ENCODE peak calls at places on chromosome 19, in six cellular contexts. One of them, this sample, is unnamed.
A peak's percentile ranks its signal among the peaks of the same experiment; 100 is the strongest.

GRCh38 chr19:11138659-11139526 is 16.7 kb downstream of the SPC24 start:
- DNase-seq in HEK293T: no peak
- DNase-seq in IMR-90: peak; percentile 77
- DNase-seq in GM12878: no peak
- DNase-seq in A549: peak; percentile 87
- DNase-seq in K562: peak; percentile 73
- DNase-seq in this sample: peak; percentile 54

GRCh38 chr19:50979758-50980157 is 4.0 kb downstream of the KLK7 start:
- DNase-seq in HEK293T: no peak
- DNase-seq in IMR-90: no peak
- DNase-seq in GM12878: no peak
- DNase-seq in A549: no peak
- DNase-seq in K562: no peak
- DNase-seq in this sample: no peak

GRCh38 chr19:7153008-7153407 is 83.5 kb downstream of the ZNF557 start:
- DNase-seq in HEK293T: no peak
- DNase-seq in IMR-90: no peak
- DNase-seq in GM12878: no peak
- DNase-seq in A549: no peak
- DNase-seq in K562: no peak
- DNase-seq in this sample: no peak

GRCh38 chr19:12726988-12727316 is 3.2 kb upstream of the TNPO2 start:
- DNase-seq in HEK293T: no peak
- DNase-seq in IMR-90: no peak
- DNase-seq in GM12878: no peak
- DNase-seq in A549: no peak
- DNase-seq in K562: peak; percentile 17
- DNase-seq in this sample: no peak

GRCh38 chr19:51194527-51195315 is 30.2 kb upstream of the CD33 start:
- DNase-seq in HEK293T: no peak
- DNase-seq in IMR-90: no peak
- DNase-seq in GM12878: peak; percentile 30
- DNase-seq in A549: no peak
- DNase-seq in K562: peak; percentile 45
- DNase-seq in this sample: no peak

GRCh38 chr19:40519352-40520322 is 52.8 kb downstream of the SPTBN4 start:
- DNase-seq in HEK293T: peak; percentile 52
- DNase-seq in IMR-90: peak; percentile 40
- DNase-seq in GM12878: no peak
- DNase-seq in A549: peak; percentile 90
- DNase-seq in K562: no peak
- DNase-seq in this sample: no peak

GRCh38 chr19:40165362-40165937 is 25.8 kb upstream of the MAP3K10 start:
- DNase-seq in HEK293T: peak; percentile 66
- DNase-seq in IMR-90: no peak
- DNase-seq in GM12878: no peak
- DNase-seq in A549: peak; percentile 77
- DNase-seq in K562: peak; percentile 71
- DNase-seq in this sample: peak; percentile 44

GRCh38 chr19:12782424-12783225 is 7.3 kb upstream of the HOOK2 start:
- DNase-seq in HEK293T: no peak
- DNase-seq in IMR-90: peak; percentile 85
- DNase-seq in GM12878: no peak
- DNase-seq in A549: peak; percentile 81
- DNase-seq in K562: peak; percentile 89
- DNase-seq in this sample: no peak

GRCh38 chr19:40241125-40241808 is 14.8 kb upstream of the CCNP start:
- DNase-seq in HEK293T: no peak
- DNase-seq in IMR-90: no peak
- DNase-seq in GM12878: no peak
- DNase-seq in A549: no peak
- DNase-seq in K562: no peak
- DNase-seq in this sample: no peak

GRCh38 chr19:42074513-42075363 is 1.2 kb upstream of the ZNF574 start:
- DNase-seq in HEK293T: peak; percentile 32
- DNase-seq in IMR-90: no peak
- DNase-seq in GM12878: no peak
- DNase-seq in A549: peak; percentile 68
- DNase-seq in K562: peak; percentile 75
- DNase-seq in this sample: no peak

GRCh38 chr19:17686027-17686511 is 2.1 kb downstream of the UNC13A start:
- DNase-seq in HEK293T: no peak
- DNase-seq in IMR-90: no peak
- DNase-seq in GM12878: no peak
- DNase-seq in A549: peak; percentile 84
- DNase-seq in K562: peak; percentile 46
- DNase-seq in this sample: no peak

GRCh38 chr19:53530622-53531021 is 7.3 kb upstream of the ZNF331 start:
- DNase-seq in HEK293T: no peak
- DNase-seq in IMR-90: no peak
- DNase-seq in GM12878: no peak
- DNase-seq in A549: no peak
- DNase-seq in K562: no peak
- DNase-seq in this sample: no peak

GRCh38 chr19:49638360-49638759 is 1.6 kb downstream of the RRAS start:
- DNase-seq in HEK293T: no peak
- DNase-seq in IMR-90: no peak
- DNase-seq in GM12878: no peak
- DNase-seq in A549: peak; percentile 49
- DNase-seq in K562: peak; percentile 29
- DNase-seq in this sample: no peak

GRCh38 chr19:41821003-41821735 is 23.3 kb downstream of the LYPD4 start:
- DNase-seq in HEK293T: peak; percentile 78
- DNase-seq in IMR-90: peak; percentile 15
- DNase-seq in GM12878: peak; percentile 12
- DNase-seq in A549: peak; percentile 82
- DNase-seq in K562: peak; percentile 69
- DNase-seq in this sample: peak; percentile 41

GRCh38 chr19:37790244-37790925 is 11.0 kb upstream of the ZNF573 start:
- DNase-seq in HEK293T: no peak
- DNase-seq in IMR-90: no peak
- DNase-seq in GM12878: no peak
- DNase-seq in A549: no peak
- DNase-seq in K562: peak; percentile 46
- DNase-seq in this sample: no peak

GRCh38 chr19:7486923-7487322 is 1.9 kb downstream of the PEX11G start:
- DNase-seq in HEK293T: no peak
- DNase-seq in IMR-90: no peak
- DNase-seq in GM12878: no peak
- DNase-seq in A549: no peak
- DNase-seq in K562: no peak
- DNase-seq in this sample: no peak

GRCh38 chr19:13764821-13765394 is 586 bp downstream of the MRI1 start:
- DNase-seq in HEK293T: no peak
- DNase-seq in IMR-90: no peak
- DNase-seq in GM12878: no peak
- DNase-seq in A549: no peak
- DNase-seq in K562: peak; percentile 41
- DNase-seq in this sample: no peak

GRCh38 chr19:16582486-16583261 is 10.5 kb upstream of the SLC35E1 start:
- DNase-seq in HEK293T: no peak
- DNase-seq in IMR-90: no peak
- DNase-seq in GM12878: no peak
- DNase-seq in A549: no peak
- DNase-seq in K562: no peak
- DNase-seq in this sample: no peak

GRCh38 chr19:1967087-1967608 is 26.2 kb downstream of the CSNK1G2 start:
- DNase-seq in HEK293T: no peak
- DNase-seq in IMR-90: no peak
- DNase-seq in GM12878: no peak
- DNase-seq in A549: no peak
- DNase-seq in K562: no peak
- DNase-seq in this sample: no peak

GRCh38 chr19:1252221-1252817 is 3.9 kb downstream of the MIDN start:
- DNase-seq in HEK293T: no peak
- DNase-seq in IMR-90: peak; percentile 88
- DNase-seq in GM12878: no peak
- DNase-seq in A549: peak; percentile 85
- DNase-seq in K562: peak; percentile 70
- DNase-seq in this sample: no peak

GRCh38 chr19:31135841-31136240 is 213.4 kb downstream of the TSHZ3 start:
- DNase-seq in HEK293T: no peak
- DNase-seq in IMR-90: peak; percentile 56
- DNase-seq in GM12878: no peak
- DNase-seq in A549: no peak
- DNase-seq in K562: no peak
- DNase-seq in this sample: no peak
- TF ChIP-seq BHLHE40 in HEK293T: no peak
- TF ChIP-seq BHLHE40 in IMR-90: peak; percentile 77
- TF ChIP-seq BHLHE40 in GM12878: no peak
- TF ChIP-seq BHLHE40 in A549: no peak
- TF ChIP-seq BHLHE40 in K562: no peak
- TF ChIP-seq BHLHE40 in this sample: no peak

DNA sequence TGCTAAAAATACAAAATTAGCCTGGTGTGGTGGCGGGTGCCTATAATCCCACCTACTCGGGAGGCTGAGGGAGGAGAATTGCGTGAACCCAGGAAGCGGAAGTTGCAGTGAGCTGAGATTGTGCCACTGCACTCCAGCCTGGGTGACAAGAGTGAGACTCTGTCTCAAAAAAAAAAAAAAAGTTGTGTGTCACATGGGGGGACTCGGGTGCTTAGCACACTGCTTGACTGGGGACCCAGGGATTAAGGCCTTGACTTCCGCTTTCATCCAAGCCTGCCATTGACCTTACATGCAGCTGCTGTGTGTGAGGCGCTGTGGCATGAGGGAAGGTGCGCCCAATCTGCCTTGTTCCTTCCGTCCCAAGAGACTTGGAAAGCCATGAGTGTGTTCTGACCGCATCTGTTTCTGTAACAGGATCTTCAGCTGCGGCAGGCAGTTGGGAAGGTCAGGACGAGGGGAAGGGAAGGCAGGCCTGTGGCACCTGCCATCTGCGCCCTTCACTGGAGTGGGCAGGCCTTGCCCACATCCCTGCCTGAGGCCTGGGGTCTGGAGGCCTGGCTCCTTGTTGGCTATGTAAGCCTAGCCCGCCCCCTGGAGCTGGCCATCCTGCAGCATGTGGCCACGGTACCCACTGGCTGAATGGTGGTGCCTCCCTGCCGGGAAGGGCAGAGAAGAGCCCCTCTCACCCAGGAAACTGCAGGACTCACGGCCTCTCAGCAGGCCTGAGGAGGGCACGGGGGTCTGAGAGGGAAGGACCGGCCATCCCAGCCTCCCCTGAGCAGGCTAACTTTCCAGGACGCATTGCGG is 23.0 kb downstream of the PPP1R37 start:
- DNase-seq in HEK293T: no peak
- DNase-seq in IMR-90: no peak
- DNase-seq in GM12878: no peak
- DNase-seq in A549: no peak
- DNase-seq in K562: no peak
- DNase-seq in this sample: no peak
- TF ChIP-seq BHLHE40 in HEK293T: no peak
- TF ChIP-seq BHLHE40 in IMR-90: no peak
- TF ChIP-seq BHLHE40 in GM12878: no peak
- TF ChIP-seq BHLHE40 in A549: no peak
- TF ChIP-seq BHLHE40 in K562: no peak
- TF ChIP-seq BHLHE40 in this sample: no peak

GRCh38 chr19:31943778-31944177 is 401.6 kb upstream of the ZNF507 start:
- DNase-seq in HEK293T: no peak
- DNase-seq in IMR-90: no peak
- DNase-seq in GM12878: no peak
- DNase-seq in A549: no peak
- DNase-seq in K562: no peak
- DNase-seq in this sample: no peak

GRCh38 chr19:31943305-31943704 is 402.1 kb upstream of the ZNF507 start:
- DNase-seq in HEK293T: peak; percentile 13
- DNase-seq in IMR-90: no peak
- DNase-seq in GM12878: no peak
- DNase-seq in A549: no peak
- DNase-seq in K562: no peak
- DNase-seq in this sample: no peak

GRCh38 chr19:31937983-31938382 is 407.4 kb upstream of the ZNF507 start:
- DNase-seq in HEK293T: no peak
- DNase-seq in IMR-90: no peak
- DNase-seq in GM12878: no peak
- DNase-seq in A549: no peak
- DNase-seq in K562: no peak
- DNase-seq in this sample: no peak

GRCh38 chr19:31944286-31944685 is 401.1 kb upstream of the ZNF507 start:
- DNase-seq in HEK293T: no peak
- DNase-seq in IMR-90: no peak
- DNase-seq in GM12878: no peak
- DNase-seq in A549: no peak
- DNase-seq in K562: no peak
- DNase-seq in this sample: no peak

DNA sequence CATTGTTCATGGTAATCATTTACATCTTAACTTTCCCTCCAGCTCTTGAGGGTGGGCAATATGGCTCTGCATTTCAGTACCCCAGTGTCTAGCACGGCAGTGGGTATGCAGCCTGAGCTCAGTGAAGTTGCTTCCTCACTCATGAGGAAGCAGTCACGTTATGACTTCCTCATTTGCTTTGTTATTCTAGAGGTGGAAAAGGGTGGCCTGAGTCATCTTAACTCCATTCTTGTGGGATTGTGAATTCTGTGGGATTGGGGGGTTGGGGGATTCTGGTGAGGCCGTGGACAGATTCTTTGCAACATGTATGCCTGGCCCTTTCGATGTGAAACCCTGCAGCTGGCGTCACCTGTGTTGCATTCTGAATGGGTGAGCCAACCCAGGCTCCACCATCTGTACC is 406.7 kb upstream of the ZNF507 start:
- DNase-seq in HEK293T: no peak
- DNase-seq in IMR-90: no peak
- DNase-seq in GM12878: no peak
- DNase-seq in A549: no peak
- DNase-seq in K562: no peak
- DNase-seq in this sample: no peak
- TF ChIP-seq BHLHE40 in HEK293T: no peak
- TF ChIP-seq BHLHE40 in IMR-90: no peak
- TF ChIP-seq BHLHE40 in GM12878: no peak
- TF ChIP-seq BHLHE40 in A549: no peak
- TF ChIP-seq BHLHE40 in K562: no peak
- TF ChIP-seq BHLHE40 in this sample: no peak

DNA sequence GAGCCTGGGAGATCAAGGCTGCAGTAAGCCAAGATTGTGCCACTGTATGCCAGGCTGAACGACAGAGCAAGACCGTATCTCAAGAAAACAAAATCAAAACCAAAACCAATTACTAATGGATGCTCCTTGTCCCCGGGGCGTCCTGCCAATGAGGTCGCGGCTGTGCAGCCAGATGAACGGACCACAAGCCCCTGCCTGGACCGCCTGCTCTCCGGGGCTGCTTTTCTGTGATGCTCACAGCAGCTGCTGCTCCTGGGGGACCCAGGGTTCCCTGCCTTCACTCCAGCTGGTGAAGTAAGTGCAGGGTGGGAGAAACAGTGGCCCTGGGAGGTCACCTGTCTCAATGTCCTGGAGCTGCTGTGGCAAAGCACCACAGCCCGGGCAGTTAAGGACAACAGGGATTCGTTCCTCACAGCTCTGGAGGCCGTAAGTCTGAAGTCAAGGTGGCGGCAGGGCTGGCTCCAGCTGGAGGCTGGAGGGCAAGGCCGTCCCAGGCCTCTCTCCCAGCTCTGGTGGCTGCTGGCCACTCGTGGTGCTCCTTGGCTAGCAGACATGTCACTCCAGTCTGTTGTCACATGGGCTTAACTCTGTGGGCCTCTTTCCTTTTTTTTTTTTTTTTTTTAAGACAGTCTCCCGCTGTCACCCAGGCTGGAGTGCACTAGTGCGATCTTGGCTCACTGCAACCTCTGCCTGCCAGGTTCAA is 10.1 kb downstream of the COPE start:
- DNase-seq in HEK293T: no peak
- DNase-seq in IMR-90: no peak
- DNase-seq in GM12878: no peak
- DNase-seq in A549: no peak
- DNase-seq in K562: no peak
- DNase-seq in this sample: no peak
- TF ChIP-seq BHLHE40 in HEK293T: no peak
- TF ChIP-seq BHLHE40 in IMR-90: no peak
- TF ChIP-seq BHLHE40 in GM12878: no peak
- TF ChIP-seq BHLHE40 in A549: no peak
- TF ChIP-seq BHLHE40 in K562: no peak
- TF ChIP-seq BHLHE40 in this sample: no peak

This sample was measured in HepG2.